ENCODE peak calls at places on chromosome 7, in nine cellular contexts. V, A, R, N, Q, G, F, Z and B are unnamed samples.

GRCh38 chr7:97145068-97145467 is 27.6 kb downstream of the SDHAF3 start:
- DNase-seq in R (no peak), Q (peak), G (peak), V (peak), Z (no peak), A (no peak), N (peak), F (peak), B (peak)

GRCh38 chr7:138549082-138549481 is 89.0 kb downstream of the TRIM24 start:
- DNase-seq in V (no peak), Q (no peak), R (no peak), A (no peak), N (no peak), Z (no peak), G (no peak), F (no peak), B (no peak)

GRCh38 chr7:95454438-95454837 is 19.6 kb upstream of the PON2 start:
- DNase-seq in V (no peak), N (no peak), Z (no peak), R (no peak), G (no peak), Q (no peak), F (no peak), A (no peak), B (no peak)

GRCh38 chr7:29463504-29464158 is 100.0 kb upstream of the PRR15 start:
- DNase-seq in A (no peak), Z (no peak), Q (no peak), F (no peak), G (no peak), V (no peak), N (no peak), R (no peak), B (no peak)

GRCh38 chr7:131106681-131107342 is 220.9 kb upstream of the MKLN1 start:
- DNase-seq in Q (no peak), N (no peak), R (no peak), Z (peak), A (peak), F (peak), G (no peak), V (peak), B (peak)

GRCh38 chr7:134679006-134679405 is 32.4 kb downstream of the BPGM start:
- DNase-seq in G (no peak), F (no peak), Q (no peak), V (no peak), A (no peak), Z (no peak), R (no peak), N (no peak), B (no peak)

GRCh38 chr7:143172354-143172753 is 10.9 kb upstream of the TAS2R39 start:
- DNase-seq in F (peak), G (no peak), Z (no peak), R (no peak), N (no peak), A (peak), V (no peak), Q (peak), B (no peak)

GRCh38 chr7:95609277-95609971 is 13.1 kb upstream of the PDK4 start:
- DNase-seq in A (peak), Q (no peak), N (no peak), F (peak), V (no peak), R (no peak), Z (no peak), G (peak), B (peak)

GRCh38 chr7:148664319-148664718 is 34.4 kb upstream of the CUL1 start:
- DNase-seq in F (no peak), N (no peak), G (peak), Z (no peak), A (no peak), Q (no peak), V (no peak), R (no peak), B (peak)

GRCh38 chr7:29478218-29478617 is 85.4 kb upstream of the PRR15 start:
- DNase-seq in Z (no peak), A (no peak), V (no peak), R (no peak), N (no peak), G (no peak), Q (no peak), F (no peak), B (no peak)

GRCh38 chr7:149266451-149266850 is 4.5 kb downstream of the ZNF783 start:
- DNase-seq in N (no peak), R (no peak), G (no peak), V (no peak), Z (no peak), Q (no peak), F (no peak), A (no peak), B (no peak)

GRCh38 chr7:27235387-27236052 is 7.1 kb upstream of the EVX1 start:
- DNase-seq in V (no peak), G (no peak), R (no peak), F (peak), A (peak), Z (peak), N (no peak), Q (peak), B (peak)

GRCh38 chr7:1802899-1803298 is 132.8 kb downstream of the ELFN1 start:
- DNase-seq in G (no peak), V (no peak), R (no peak), N (no peak), F (no peak), Q (no peak), Z (no peak), A (no peak), B (no peak)

GRCh38 chr7:157441023-157441399 is 104.2 kb downstream of the DNAJB6 start:
- DNase-seq in R (no peak), A (no peak), Q (no peak), N (no peak), G (no peak), V (no peak), Z (no peak), F (no peak), B (no peak)

GRCh38 chr7:92071032-92071431 is 63.2 kb downstream of the CYP51A1 start:
- DNase-seq in Z (no peak), N (no peak), V (no peak), A (no peak), Q (no peak), F (no peak), G (no peak), R (no peak), B (no peak)

GRCh38 chr7:114183311-114184105 is 231.1 kb upstream of the FOXP2 start:
- DNase-seq in V (no peak), R (no peak), F (no peak), N (no peak), Z (no peak), Q (peak), G (no peak), A (no peak), B (no peak)

GRCh38 chr7:155653773-155654172 is 9.3 kb downstream of the RBM33 start:
- DNase-seq in F (no peak), R (no peak), A (no peak), G (peak), N (peak), V (no peak), Z (no peak), Q (peak), B (no peak)

GRCh38 chr7:90624128-90624980 is 28.2 kb downstream of the CDK14 start:
- DNase-seq in F (peak), V (no peak), A (no peak), Z (no peak), N (no peak), R (no peak), G (peak), Q (peak), B (no peak)

GRCh38 chr7:106187613-106188350 is 75.7 kb upstream of the SYPL1 start:
- DNase-seq in N (no peak), Z (no peak), V (no peak), Q (peak), R (no peak), A (no peak), F (peak), G (peak), B (peak)

GRCh38 chr7:43954524-43955228 is 28.4 kb downstream of the UBE2D4 start:
- DNase-seq in G (peak), Z (peak), N (peak), A (no peak), V (no peak), F (peak), Q (peak), R (no peak), B (peak)

GRCh38 chr7:77989981-77990566 is 191.5 kb downstream of the PHTF2 start:
- DNase-seq in R (no peak), A (no peak), Z (peak), Q (peak), N (no peak), V (no peak), F (peak), G (no peak), B (peak)

GRCh38 chr7:15905251-15906040 is 219.0 kb upstream of the MEOX2 start:
- DNase-seq in F (no peak), Z (no peak), R (no peak), Q (no peak), G (no peak), N (no peak), V (no peak), A (no peak), B (no peak)

GRCh38 chr7:111910656-111911055 is 295.5 kb downstream of the DOCK4 start:
- DNase-seq in Z (no peak), R (no peak), V (no peak), G (no peak), Q (no peak), A (no peak), N (no peak), F (no peak), B (no peak)